ENCODE peak calls at places on chromosomes 13 and 19, in four cellular contexts. G, C, Y and X are unnamed samples.

GRCh38 chr13:98512774-98513327 is 64.1 kb downstream of the STK24 start:
- DNase-seq in G (no peak), C (no peak), Y (no peak), X (no peak)

GRCh38 chr19:10364644-10365043 is 15.7 kb downstream of the TYK2 start:
- DNase-seq in G (no peak), C (no peak), Y (no peak), X (no peak)

GRCh38 chr13:31020996-31021395 is 88.5 kb downstream of the TEX26 start:
- DNase-seq in G (no peak), C (no peak), Y (no peak), X (no peak)

GRCh38 chr13:24130134-24130792 is 30.3 kb upstream of the SPATA13 start:
- DNase-seq in G (no peak), C (no peak), Y (no peak), X (no peak)

GRCh38 chr19:51546650-51547396 is 15.4 kb upstream of the SIGLEC6 start:
- DNase-seq in G (no peak), C (no peak), Y (no peak), X (no peak)

GRCh38 chr19:48975947-48976847 is 11.1 kb downstream of the FTL start:
- DNase-seq in G (peak), C (no peak), Y (no peak), X (no peak)

GRCh38 chr19:18122860-18123795 is 25.6 kb downstream of the MAST3 start:
- DNase-seq in G (no peak), C (no peak), Y (no peak), X (no peak)

GRCh38 chr13:80133631-80134083 is 207.3 kb downstream of the SPRY2 start:
- DNase-seq in G (no peak), C (no peak), Y (no peak), X (no peak)

GRCh38 chr19:1136201-1136600 is 32.4 kb downstream of the GPX4 start:
- DNase-seq in G (no peak), C (no peak), Y (no peak), X (no peak)

GRCh38 chr13:39825886-39826285 is 170.4 kb downstream of the COG6 start:
- DNase-seq in G (no peak), C (no peak), Y (no peak), X (no peak)

GRCh38 chr19:9986787-9987281 is 23.5 kb downstream of the COL5A3 start:
- DNase-seq in G (no peak), C (no peak), Y (no peak), X (no peak)

GRCh38 chr19:33515921-33516320 is 5.7 kb downstream of the PEPD start:
- DNase-seq in G (no peak), C (no peak), Y (no peak), X (no peak)

GRCh38 chr19:18157465-18158063 is 4.6 kb downstream of the PIK3R2 start:
- DNase-seq in G (peak), C (peak), Y (peak), X (no peak)

GRCh38 chr13:24097064-24097463 is 63.5 kb upstream of the SPATA13 start:
- DNase-seq in G (no peak), C (no peak), Y (peak), X (no peak)

DNA sequence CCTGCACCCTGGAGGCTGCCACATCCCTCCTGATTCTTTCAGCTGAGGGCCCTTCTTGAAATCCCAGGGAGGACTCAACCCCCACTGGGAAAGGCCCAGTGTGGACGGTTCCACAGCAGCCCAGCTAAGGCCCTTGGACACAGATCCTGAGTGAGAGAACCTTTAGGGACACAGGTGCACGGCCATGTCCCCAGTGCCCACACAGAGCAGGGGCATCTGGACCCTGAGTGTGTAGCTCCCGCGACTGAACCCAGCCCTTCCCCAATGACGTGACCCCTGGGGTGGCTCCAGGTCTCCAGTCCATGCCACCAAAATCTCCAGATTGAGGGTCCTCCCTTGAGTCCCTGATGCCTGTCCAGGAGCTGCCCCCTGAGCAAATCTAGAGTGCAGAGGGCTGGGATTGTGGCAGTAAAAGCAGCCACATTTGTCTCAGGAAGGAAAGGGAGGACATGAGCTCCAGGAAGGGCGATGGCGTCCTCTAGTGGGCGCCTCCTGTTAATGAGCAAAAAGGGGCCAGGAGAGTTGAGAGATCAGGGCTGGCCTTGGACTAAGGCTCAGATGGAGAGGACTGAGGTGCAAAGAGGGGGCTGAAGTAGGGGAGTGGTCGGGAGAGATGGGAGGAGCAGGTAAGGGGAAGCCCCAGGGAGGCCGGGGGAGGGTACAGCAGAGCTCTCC is 6.9 kb upstream of the CEACAM5 start:
- DNase-seq in G (no peak), C (no peak), Y (no peak), X (no peak)
- TF ChIP-seq CTCF in G (no peak), C (no peak), Y (peak), X (no peak)

GRCh38 chr13:49603318-49603717 is 18.0 kb upstream of the RCBTB1 start:
- DNase-seq in G (no peak), C (no peak), Y (no peak), X (no peak)

GRCh38 chr13:49602005-49602404 is 16.6 kb upstream of the RCBTB1 start:
- DNase-seq in G (no peak), C (peak), Y (peak), X (no peak)

GRCh38 chr13:49606747-49607648 is 21.3 kb upstream of the ARL11 start:
- DNase-seq in G (peak), C (peak), Y (peak), X (peak)

GRCh38 chr13:49607761-49608160 is 20.5 kb upstream of the ARL11 start:
- DNase-seq in G (no peak), C (no peak), Y (no peak), X (no peak)

GRCh38 chr13:49604570-49604969 is 19.2 kb upstream of the RCBTB1 start:
- DNase-seq in G (no peak), C (no peak), Y (no peak), X (no peak)
- TF ChIP-seq CTCF in G (no peak), C (no peak), Y (no peak), X (no peak)

DNA sequence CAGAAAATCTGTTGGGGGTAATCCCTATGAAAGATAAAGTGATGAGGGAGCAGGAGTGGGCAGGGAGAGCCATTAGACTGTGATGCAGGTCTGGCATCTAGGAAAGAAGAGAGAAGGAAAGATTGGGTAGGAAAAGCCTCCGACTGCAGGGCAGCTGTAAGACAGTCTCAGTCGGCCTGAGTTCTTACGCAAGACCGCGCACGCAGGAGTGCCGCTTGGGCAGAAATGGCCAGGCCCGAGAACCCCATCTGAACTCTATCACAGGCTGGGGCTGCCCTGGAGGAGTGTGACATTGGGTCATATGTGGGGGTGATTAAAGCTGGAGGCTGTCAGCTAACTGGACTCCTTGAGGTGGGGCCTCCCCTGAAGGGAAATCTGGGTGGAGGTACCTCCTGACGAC is 13.9 kb upstream of the FBXL3 start:
- DNase-seq in G (no peak), C (no peak), Y (no peak), X (no peak)
- TF ChIP-seq CTCF in G (no peak), C (no peak), Y (no peak), X (no peak)

DNA sequence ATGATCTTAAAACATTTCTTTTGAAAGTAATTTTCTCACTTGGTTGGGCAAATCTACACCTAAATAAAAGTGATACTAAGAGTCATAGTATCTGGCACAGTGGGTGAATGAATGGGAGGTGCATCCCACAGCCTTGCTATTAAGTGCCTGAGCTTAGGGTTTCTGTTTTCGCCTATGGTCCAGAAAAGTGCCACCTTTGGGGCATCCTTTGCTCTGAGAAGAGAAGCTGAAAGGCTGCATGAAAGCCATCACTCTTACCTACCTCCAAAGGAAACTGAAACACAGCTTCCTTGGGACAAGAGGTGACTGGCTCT is 55.6 kb upstream of the AKAP11 start:
- DNase-seq in G (no peak), C (no peak), Y (no peak), X (no peak)
- TF ChIP-seq CTCF in G (no peak), C (no peak), Y (no peak), X (no peak)

DNA sequence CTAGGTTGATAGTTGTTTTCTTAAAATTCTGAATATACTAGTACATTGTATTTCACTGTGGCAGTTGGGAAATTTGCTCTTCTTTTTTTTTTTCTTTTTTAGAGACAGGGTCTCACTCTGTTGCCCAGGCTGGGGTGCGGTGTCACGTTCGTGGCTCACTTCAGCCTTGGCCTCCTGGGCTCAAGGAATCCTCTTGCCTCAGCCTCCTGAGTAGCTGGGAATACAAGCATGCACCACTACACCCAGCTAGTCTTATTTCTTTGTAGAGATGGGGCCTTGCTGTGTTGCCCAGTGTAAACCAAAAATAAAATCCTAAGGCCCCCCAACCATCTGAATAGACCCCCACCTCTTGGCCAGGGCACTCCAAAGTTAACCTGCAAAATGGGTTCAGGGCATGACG is 79.3 kb downstream of the FNDC3A start:
- DNase-seq in G (no peak), C (no peak), Y (no peak), X (no peak)
- TF ChIP-seq CTCF in G (no peak), C (no peak), Y (no peak), X (no peak)

DNA sequence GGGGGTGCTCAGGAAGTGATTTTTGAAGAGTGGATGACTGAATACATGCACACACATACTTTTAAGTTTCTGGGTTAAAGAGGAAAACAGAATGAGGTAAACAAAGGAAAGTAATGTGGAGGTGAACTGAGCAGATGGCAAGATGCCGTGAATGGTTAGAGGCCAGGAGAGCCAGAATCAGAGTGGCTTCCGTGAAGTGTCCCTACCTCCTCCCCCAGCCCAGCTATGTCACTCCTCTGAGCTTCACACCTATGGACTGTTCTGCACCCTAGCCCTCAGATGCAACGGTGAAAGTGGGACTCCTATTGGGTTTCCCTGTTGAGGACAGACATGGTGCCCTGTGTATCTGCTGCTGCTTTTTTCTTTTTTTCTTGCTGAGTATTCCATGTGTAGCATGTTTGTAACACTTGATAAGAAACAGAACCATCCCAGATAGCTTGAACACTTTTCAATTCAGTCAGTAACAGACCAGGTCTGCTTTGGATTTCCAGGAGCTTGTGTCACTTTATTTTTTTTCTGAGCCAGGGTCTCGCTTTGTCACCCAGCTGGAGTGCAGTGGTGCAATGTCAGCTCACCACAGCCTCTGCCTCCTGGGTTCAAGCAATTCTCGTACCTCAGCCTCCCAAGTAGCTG is 43.9 kb downstream of the BBC3 start:
- DNase-seq in G (no peak), C (no peak), Y (no peak), X (no peak)
- TF ChIP-seq CTCF in G (no peak), C (no peak), Y (no peak), X (no peak)